ENCODE peak calls at places on chromosomes 4 and X, in four cellular contexts. One of them, this sample, is unnamed.

GRCh38 chr4:41957634-41958033 is 22.4 kb downstream of the TMEM33 start:
- DNase-seq in heart left ventricle: no peak
- DNase-seq in GM20000: peak; percentile 42
- DNase-seq in chondrocyte: no peak
- DNase-seq in this sample: no peak

GRCh38 chr4:159105761-159106243 is 2.9 kb downstream of the RAPGEF2 start:
- DNase-seq in GM20000: peak; percentile 75
- DNase-seq in chondrocyte: no peak
- DNase-seq in heart left ventricle: no peak
- DNase-seq in this sample: no peak

GRCh38 chrX:127030011-127030738 is 210.6 kb downstream of the PRR32 start:
- DNase-seq in heart left ventricle: no peak
- DNase-seq in GM20000: no peak
- DNase-seq in chondrocyte: no peak
- DNase-seq in this sample: no peak

GRCh38 chr4:20428410-20429160 is 176.9 kb downstream of the SLIT2 start:
- DNase-seq in chondrocyte: no peak
- DNase-seq in GM20000: no peak
- DNase-seq in heart left ventricle: no peak
- DNase-seq in this sample: no peak

GRCh38 chrX:139086243-139086642 is 374.7 kb upstream of the FGF13 start:
- DNase-seq in chondrocyte: no peak
- DNase-seq in GM20000: no peak
- DNase-seq in heart left ventricle: no peak
- DNase-seq in this sample: no peak

GRCh38 chrX:151973851-151974335 is 583 bp downstream of the GABRE start:
- DNase-seq in chondrocyte: no peak
- DNase-seq in GM20000: no peak
- DNase-seq in heart left ventricle: no peak
- DNase-seq in this sample: no peak

GRCh38 chrX:116298956-116299355 is 128.4 kb downstream of the AGTR2 start:
- DNase-seq in heart left ventricle: no peak
- DNase-seq in GM20000: no peak
- DNase-seq in chondrocyte: no peak
- DNase-seq in this sample: no peak

GRCh38 chr4:1792832-1793495 is at the start of gene FGFR3:
- DNase-seq in heart left ventricle: no peak
- DNase-seq in chondrocyte: no peak
- DNase-seq in GM20000: peak; percentile 96
- DNase-seq in this sample: peak; percentile 17

GRCh38 chrX:28487818-28488217 is 99.4 kb upstream of the IL1RAPL1 start:
- DNase-seq in heart left ventricle: no peak
- DNase-seq in GM20000: no peak
- DNase-seq in chondrocyte: no peak
- DNase-seq in this sample: no peak

GRCh38 chr4:123386608-123387007 is 10.0 kb upstream of the SPRY1 start:
- DNase-seq in chondrocyte: no peak
- DNase-seq in heart left ventricle: no peak
- DNase-seq in GM20000: no peak
- DNase-seq in this sample: no peak

GRCh38 chrX:41302293-41302868 is 31.6 kb upstream of the DDX3X start:
- DNase-seq in heart left ventricle: no peak
- DNase-seq in chondrocyte: no peak
- DNase-seq in GM20000: peak; percentile 16
- DNase-seq in this sample: no peak

GRCh38 chr4:78756721-78757120 is 19.4 kb upstream of the BMP2K start:
- DNase-seq in chondrocyte: no peak
- DNase-seq in heart left ventricle: no peak
- DNase-seq in GM20000: no peak
- DNase-seq in this sample: no peak

GRCh38 chr4:128707864-128708263 is 101.6 kb upstream of the JADE1 start:
- DNase-seq in GM20000: no peak
- DNase-seq in heart left ventricle: no peak
- DNase-seq in chondrocyte: no peak
- DNase-seq in this sample: no peak

GRCh38 chrX:93874554-93874953 is 200.5 kb downstream of the FAM133A start:
- DNase-seq in heart left ventricle: no peak
- DNase-seq in GM20000: no peak
- DNase-seq in chondrocyte: no peak
- DNase-seq in this sample: no peak

GRCh38 chr4:137968956-137969709 is 273.0 kb downstream of the SLC7A11 start:
- DNase-seq in chondrocyte: no peak
- DNase-seq in heart left ventricle: no peak
- DNase-seq in GM20000: no peak
- DNase-seq in this sample: no peak

GRCh38 chr4:166252487-166253402 is 379.7 kb downstream of the TLL1 start:
- DNase-seq in GM20000: peak; percentile 5
- DNase-seq in chondrocyte: no peak
- DNase-seq in heart left ventricle: no peak
- DNase-seq in this sample: no peak

GRCh38 chrX:39654952-39655351 is 442.8 kb downstream of the BCOR start:
- DNase-seq in heart left ventricle: no peak
- DNase-seq in GM20000: no peak
- DNase-seq in chondrocyte: no peak
- DNase-seq in this sample: no peak

GRCh38 chr4:111027526-111027925 is 404.6 kb upstream of the PITX2 start:
- DNase-seq in GM20000: no peak
- DNase-seq in chondrocyte: no peak
- DNase-seq in heart left ventricle: no peak
- DNase-seq in this sample: no peak

GRCh38 chr4:147003956-147004580 is 58.4 kb upstream of the TTC29 start:
- DNase-seq in GM20000: no peak
- DNase-seq in heart left ventricle: no peak
- DNase-seq in chondrocyte: no peak
- DNase-seq in this sample: no peak

GRCh38 chr4:41203169-41203568 is 11.2 kb downstream of the APBB2 start:
- DNase-seq in heart left ventricle: no peak
- DNase-seq in GM20000: no peak
- DNase-seq in chondrocyte: no peak
- DNase-seq in this sample: no peak

GRCh38 chr4:26454961-26455360 is 35.3 kb downstream of the CCKAR start:
- DNase-seq in chondrocyte: no peak
- DNase-seq in heart left ventricle: no peak
- DNase-seq in GM20000: no peak
- DNase-seq in this sample: no peak

GRCh38 chrX:105876658-105877057 is 54.3 kb downstream of the NRK start:
- DNase-seq in GM20000: no peak
- DNase-seq in chondrocyte: no peak
- DNase-seq in heart left ventricle: no peak
- DNase-seq in this sample: no peak

GRCh38 chr4:152686452-152687013 is 6.7 kb upstream of the TMEM154 start:
- DNase-seq in chondrocyte: no peak
- DNase-seq in heart left ventricle: no peak
- DNase-seq in GM20000: no peak
- DNase-seq in this sample: no peak

GRCh38 chr4:3010998-3011397 is 47.6 kb downstream of the GRK4 start:
- DNase-seq in chondrocyte: no peak
- DNase-seq in GM20000: no peak
- DNase-seq in heart left ventricle: no peak
- DNase-seq in this sample: no peak

GRCh38 chr4:25756503-25756902 is 100.9 kb downstream of the SLC34A2 start:
- DNase-seq in GM20000: no peak
- DNase-seq in chondrocyte: no peak
- DNase-seq in heart left ventricle: no peak
- DNase-seq in this sample: no peak

GRCh38 chr4:80462537-80463207 is 127.1 kb downstream of the CFAP299 start:
- DNase-seq in heart left ventricle: no peak
- DNase-seq in GM20000: peak; percentile 11
- DNase-seq in chondrocyte: no peak
- DNase-seq in this sample: no peak

GRCh38 chr4:35447474-35447873 is 796.8 kb downstream of the ARAP2 start:
- DNase-seq in heart left ventricle: no peak
- DNase-seq in chondrocyte: no peak
- DNase-seq in GM20000: no peak
- DNase-seq in this sample: no peak

GRCh38 chrX:142089193-142089592 is 115.9 kb downstream of the MAGEC2 start:
- DNase-seq in chondrocyte: no peak
- DNase-seq in heart left ventricle: no peak
- DNase-seq in GM20000: no peak
- DNase-seq in this sample: no peak

GRCh38 chr4:29375716-29376115 is 1344.5 kb upstream of the PCDH7 start:
- DNase-seq in GM20000: no peak
- DNase-seq in chondrocyte: no peak
- DNase-seq in heart left ventricle: no peak
- DNase-seq in this sample: no peak

GRCh38 chrX:1401611-1402430 is 9.9 kb upstream of the SLC25A6 start:
- DNase-seq in heart left ventricle: peak; percentile 47
- DNase-seq in chondrocyte: peak; percentile 79
- DNase-seq in GM20000: no peak
- DNase-seq in this sample: no peak

GRCh38 chrX:11792461-11793421 is 34.7 kb downstream of the MSL3 start:
- DNase-seq in heart left ventricle: no peak
- DNase-seq in GM20000: peak; percentile 41
- DNase-seq in chondrocyte: no peak
- DNase-seq in this sample: peak; percentile 48

GRCh38 chr4:25245181-25245580 is 11.3 kb downstream of the PI4K2B start:
- DNase-seq in chondrocyte: no peak
- DNase-seq in GM20000: no peak
- DNase-seq in heart left ventricle: no peak
- DNase-seq in this sample: no peak

GRCh38 chr4:78468272-78468671 is 83.3 kb upstream of the ANXA3 start:
- DNase-seq in heart left ventricle: no peak
- DNase-seq in GM20000: no peak
- DNase-seq in chondrocyte: no peak
- DNase-seq in this sample: no peak

GRCh38 chrX:22397566-22397965 is 124.9 kb downstream of the CBLL2 start:
- DNase-seq in chondrocyte: no peak
- DNase-seq in heart left ventricle: no peak
- DNase-seq in GM20000: no peak
- DNase-seq in this sample: no peak

GRCh38 chrX:57929373-57929772 is 19.1 kb upstream of the ZXDA start:
- DNase-seq in heart left ventricle: no peak
- DNase-seq in GM20000: peak; percentile 7
- DNase-seq in chondrocyte: no peak
- DNase-seq in this sample: no peak

GRCh38 chr4:38832624-38833528 is 23.7 kb downstream of the TLR6 start:
- DNase-seq in heart left ventricle: no peak
- DNase-seq in chondrocyte: no peak
- DNase-seq in GM20000: no peak
- DNase-seq in this sample: no peak

GRCh38 chr4:173119818-173120217 is 48.8 kb upstream of the GALNT7 start:
- DNase-seq in chondrocyte: no peak
- DNase-seq in heart left ventricle: no peak
- DNase-seq in GM20000: no peak
- DNase-seq in this sample: no peak

GRCh38 chr4:189404271-189404670 is 536.4 kb upstream of the FRG1 start:
- DNase-seq in GM20000: no peak
- DNase-seq in chondrocyte: no peak
- DNase-seq in heart left ventricle: no peak
- DNase-seq in this sample: no peak

DNA sequence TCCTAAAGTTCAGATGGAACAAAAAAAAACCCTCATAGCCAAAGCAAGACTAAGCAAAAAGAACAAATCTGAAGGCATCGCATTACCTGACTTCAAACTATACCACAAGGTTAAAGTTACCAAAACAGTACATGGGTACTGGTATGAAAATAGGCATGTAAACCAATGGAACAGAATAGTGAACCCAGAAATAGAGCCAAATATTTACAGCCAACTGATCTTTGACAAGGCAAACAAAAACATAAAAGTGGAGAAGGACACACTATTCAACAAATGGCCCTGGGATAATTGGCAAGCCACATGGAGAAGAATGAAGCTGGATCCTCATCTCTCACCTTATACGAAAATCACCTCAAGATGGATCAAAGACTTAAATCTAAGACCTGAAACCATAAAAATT is 44.2 kb upstream of the TMEM192 start:
- DNase-seq in GM20000: no peak
- DNase-seq in chondrocyte: no peak
- DNase-seq in heart left ventricle: no peak
- DNase-seq in this sample: no peak
- TF ChIP-seq CTCF in GM20000: no peak
- TF ChIP-seq CTCF in chondrocyte: no peak
- TF ChIP-seq CTCF in heart left ventricle: no peak
- TF ChIP-seq CTCF in this sample: no peak

GRCh38 chr4:155722336-155722735 is 36.5 kb upstream of the GUCY1B1 start:
- DNase-seq in GM20000: no peak
- DNase-seq in heart left ventricle: no peak
- DNase-seq in chondrocyte: no peak
- DNase-seq in this sample: no peak

DNA sequence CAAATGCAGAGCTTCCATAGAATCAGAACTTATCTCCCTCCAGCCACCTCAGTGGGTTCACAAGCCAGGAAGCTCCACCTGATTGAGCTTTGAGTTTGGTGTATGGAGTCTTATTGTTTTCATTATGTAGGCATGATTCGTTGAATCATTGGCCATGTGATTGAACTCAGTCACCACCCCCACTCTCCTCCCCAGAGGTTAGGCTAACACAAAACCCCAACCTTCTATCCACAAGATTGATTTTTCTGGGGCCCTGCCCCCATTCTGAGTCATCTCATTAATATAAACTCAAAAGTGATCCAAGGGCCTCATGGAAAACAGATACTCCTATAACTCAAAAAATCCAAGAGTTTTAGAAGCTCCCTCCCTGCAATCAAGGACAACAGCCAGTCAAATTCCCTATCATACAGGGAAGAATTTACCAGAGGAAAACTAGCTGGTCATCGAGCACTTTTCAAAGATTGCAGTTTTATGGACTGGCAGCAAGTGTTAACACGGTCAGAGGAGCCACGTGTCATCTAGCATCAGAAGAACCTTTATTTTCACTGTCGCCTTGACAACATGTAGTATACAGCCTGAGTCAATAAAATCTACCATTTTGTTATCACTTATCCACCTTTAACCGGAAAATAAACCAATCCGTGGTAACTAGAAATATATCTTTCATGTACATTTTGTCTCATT is 35.9 kb upstream of the GUCY1B1 start:
- DNase-seq in GM20000: no peak
- DNase-seq in chondrocyte: no peak
- DNase-seq in heart left ventricle: no peak
- DNase-seq in this sample: no peak
- TF ChIP-seq CTCF in GM20000: no peak
- TF ChIP-seq CTCF in chondrocyte: no peak
- TF ChIP-seq CTCF in heart left ventricle: no peak
- TF ChIP-seq CTCF in this sample: no peak

DNA sequence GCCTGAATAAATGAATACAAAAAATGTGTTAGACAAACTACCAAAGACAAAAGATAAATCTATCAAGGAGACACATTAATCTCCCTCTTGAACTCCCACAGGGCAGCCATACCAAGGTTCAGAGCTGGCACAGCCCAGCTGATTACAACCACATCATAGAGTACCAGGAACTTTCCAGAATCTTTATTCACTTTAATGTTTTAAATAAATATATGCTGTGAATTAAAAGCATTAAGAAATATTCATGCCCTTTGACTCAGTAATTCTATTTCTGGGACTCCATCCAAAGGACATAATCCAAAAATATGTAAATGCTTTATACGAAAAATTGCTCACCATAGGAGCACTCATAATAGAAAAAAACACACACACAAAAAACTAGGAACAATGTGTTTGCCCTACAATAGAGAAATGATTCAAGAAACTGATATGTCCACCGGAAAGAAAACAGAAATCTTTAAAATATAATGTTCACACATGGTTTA is 126.0 kb downstream of the LDB2 start:
- DNase-seq in heart left ventricle: no peak
- DNase-seq in GM20000: no peak
- DNase-seq in chondrocyte: no peak
- DNase-seq in this sample: no peak
- TF ChIP-seq CTCF in heart left ventricle: no peak
- TF ChIP-seq CTCF in GM20000: no peak
- TF ChIP-seq CTCF in chondrocyte: no peak
- TF ChIP-seq CTCF in this sample: no peak

GRCh38 chrX:122739770-122740169 is 444.3 kb upstream of the GRIA3 start:
- DNase-seq in chondrocyte: no peak
- DNase-seq in GM20000: no peak
- DNase-seq in heart left ventricle: no peak
- DNase-seq in this sample: no peak
- TF ChIP-seq CTCF in chondrocyte: no peak
- TF ChIP-seq CTCF in GM20000: no peak
- TF ChIP-seq CTCF in heart left ventricle: no peak
- TF ChIP-seq CTCF in this sample: no peak